ENCODE peak calls at places on chromosomes 11 and 22, in eight cellular contexts. One of them, this sample, is unnamed.
A peak's percentile ranks its signal among the peaks of the same experiment; 100 is the strongest.

GRCh38 chr11:101299210-101299609 is 169.6 kb upstream of the PGR start:
- DNase-seq in T-helper 17 cell: no peak
- DNase-seq in CD4-positive, CD25-positive, alpha-beta regulatory T cell: no peak
- DNase-seq in right cardiac atrium: no peak
- DNase-seq in activated CD8-positive, alpha-beta memory T cell treated with anti-CD3 and anti-CD28 coated beads for 1 hour: no peak
- DNase-seq in kidney epithelial cell: no peak
- DNase-seq in osteocyte: no peak
- DNase-seq in stimulated activated CD4-positive, alpha-beta T cell treated with anti-CD3 and anti-CD28 coated beads, TNF-alpha, amount 100 ng/mL, for 1 hour: no peak
- DNase-seq in this sample: no peak

GRCh38 chr22:42950281-42950680 is 64.7 kb downstream of the PACSIN2 start:
- DNase-seq in kidney epithelial cell: no peak
- DNase-seq in stimulated activated CD4-positive, alpha-beta T cell treated with anti-CD3 and anti-CD28 coated beads, TNF-alpha, amount 100 ng/mL, for 1 hour: no peak
- DNase-seq in activated CD8-positive, alpha-beta memory T cell treated with anti-CD3 and anti-CD28 coated beads for 1 hour: no peak
- DNase-seq in CD4-positive, CD25-positive, alpha-beta regulatory T cell: no peak
- DNase-seq in T-helper 17 cell: no peak
- DNase-seq in right cardiac atrium: no peak
- DNase-seq in osteocyte: no peak
- DNase-seq in this sample: no peak

GRCh38 chr11:110490886-110491285 is 61.1 kb downstream of the FDX1 start:
- DNase-seq in CD4-positive, CD25-positive, alpha-beta regulatory T cell: no peak
- DNase-seq in kidney epithelial cell: peak; percentile 7
- DNase-seq in stimulated activated CD4-positive, alpha-beta T cell treated with anti-CD3 and anti-CD28 coated beads, TNF-alpha, amount 100 ng/mL, for 1 hour: no peak
- DNase-seq in activated CD8-positive, alpha-beta memory T cell treated with anti-CD3 and anti-CD28 coated beads for 1 hour: no peak
- DNase-seq in right cardiac atrium: no peak
- DNase-seq in T-helper 17 cell: no peak
- DNase-seq in osteocyte: no peak
- DNase-seq in this sample: no peak

GRCh38 chr11:32068134-32068533 is 22.7 kb upstream of the RCN1 start:
- DNase-seq in activated CD8-positive, alpha-beta memory T cell treated with anti-CD3 and anti-CD28 coated beads for 1 hour: no peak
- DNase-seq in osteocyte: no peak
- DNase-seq in CD4-positive, CD25-positive, alpha-beta regulatory T cell: no peak
- DNase-seq in stimulated activated CD4-positive, alpha-beta T cell treated with anti-CD3 and anti-CD28 coated beads, TNF-alpha, amount 100 ng/mL, for 1 hour: no peak
- DNase-seq in right cardiac atrium: no peak
- DNase-seq in T-helper 17 cell: no peak
- DNase-seq in kidney epithelial cell: no peak
- DNase-seq in this sample: no peak

GRCh38 chr11:9972917-9973504 is 309.1 kb downstream of the SWAP70 start:
- DNase-seq in osteocyte: no peak
- DNase-seq in activated CD8-positive, alpha-beta memory T cell treated with anti-CD3 and anti-CD28 coated beads for 1 hour: no peak
- DNase-seq in kidney epithelial cell: no peak
- DNase-seq in right cardiac atrium: no peak
- DNase-seq in stimulated activated CD4-positive, alpha-beta T cell treated with anti-CD3 and anti-CD28 coated beads, TNF-alpha, amount 100 ng/mL, for 1 hour: no peak
- DNase-seq in T-helper 17 cell: no peak
- DNase-seq in CD4-positive, CD25-positive, alpha-beta regulatory T cell: no peak
- DNase-seq in this sample: no peak

GRCh38 chr11:125772834-125773505 is 5.7 kb downstream of the PATE2 start:
- DNase-seq in right cardiac atrium: no peak
- DNase-seq in stimulated activated CD4-positive, alpha-beta T cell treated with anti-CD3 and anti-CD28 coated beads, TNF-alpha, amount 100 ng/mL, for 1 hour: no peak
- DNase-seq in T-helper 17 cell: no peak
- DNase-seq in activated CD8-positive, alpha-beta memory T cell treated with anti-CD3 and anti-CD28 coated beads for 1 hour: no peak
- DNase-seq in osteocyte: no peak
- DNase-seq in kidney epithelial cell: no peak
- DNase-seq in CD4-positive, CD25-positive, alpha-beta regulatory T cell: no peak
- DNase-seq in this sample: no peak

GRCh38 chr11:100808904-100809491 is 121.9 kb downstream of the ARHGAP42 start:
- DNase-seq in CD4-positive, CD25-positive, alpha-beta regulatory T cell: no peak
- DNase-seq in activated CD8-positive, alpha-beta memory T cell treated with anti-CD3 and anti-CD28 coated beads for 1 hour: no peak
- DNase-seq in kidney epithelial cell: no peak
- DNase-seq in T-helper 17 cell: no peak
- DNase-seq in stimulated activated CD4-positive, alpha-beta T cell treated with anti-CD3 and anti-CD28 coated beads, TNF-alpha, amount 100 ng/mL, for 1 hour: no peak
- DNase-seq in right cardiac atrium: no peak
- DNase-seq in osteocyte: no peak
- DNase-seq in this sample: no peak

GRCh38 chr22:38549106-38549884 is 20.7 kb downstream of the DMC1 start:
- DNase-seq in activated CD8-positive, alpha-beta memory T cell treated with anti-CD3 and anti-CD28 coated beads for 1 hour: no peak
- DNase-seq in kidney epithelial cell: no peak
- DNase-seq in stimulated activated CD4-positive, alpha-beta T cell treated with anti-CD3 and anti-CD28 coated beads, TNF-alpha, amount 100 ng/mL, for 1 hour: no peak
- DNase-seq in right cardiac atrium: no peak
- DNase-seq in CD4-positive, CD25-positive, alpha-beta regulatory T cell: no peak
- DNase-seq in osteocyte: no peak
- DNase-seq in T-helper 17 cell: no peak
- DNase-seq in this sample: no peak

GRCh38 chr11:7165911-7166310 is 77.1 kb downstream of the RBMXL2 start:
- DNase-seq in kidney epithelial cell: no peak
- DNase-seq in T-helper 17 cell: no peak
- DNase-seq in CD4-positive, CD25-positive, alpha-beta regulatory T cell: no peak
- DNase-seq in osteocyte: no peak
- DNase-seq in activated CD8-positive, alpha-beta memory T cell treated with anti-CD3 and anti-CD28 coated beads for 1 hour: no peak
- DNase-seq in right cardiac atrium: no peak
- DNase-seq in stimulated activated CD4-positive, alpha-beta T cell treated with anti-CD3 and anti-CD28 coated beads, TNF-alpha, amount 100 ng/mL, for 1 hour: no peak
- DNase-seq in this sample: no peak

GRCh38 chr11:19683141-19683805 is 29.4 kb upstream of the NAV2 start:
- DNase-seq in kidney epithelial cell: no peak
- DNase-seq in osteocyte: no peak
- DNase-seq in CD4-positive, CD25-positive, alpha-beta regulatory T cell: no peak
- DNase-seq in activated CD8-positive, alpha-beta memory T cell treated with anti-CD3 and anti-CD28 coated beads for 1 hour: no peak
- DNase-seq in T-helper 17 cell: no peak
- DNase-seq in stimulated activated CD4-positive, alpha-beta T cell treated with anti-CD3 and anti-CD28 coated beads, TNF-alpha, amount 100 ng/mL, for 1 hour: no peak
- DNase-seq in right cardiac atrium: peak; percentile 92
- DNase-seq in this sample: peak; percentile 84

GRCh38 chr11:66332371-66333219 is 3.6 kb downstream of the RIN1 start:
- DNase-seq in stimulated activated CD4-positive, alpha-beta T cell treated with anti-CD3 and anti-CD28 coated beads, TNF-alpha, amount 100 ng/mL, for 1 hour: no peak
- DNase-seq in CD4-positive, CD25-positive, alpha-beta regulatory T cell: no peak
- DNase-seq in kidney epithelial cell: no peak
- DNase-seq in T-helper 17 cell: no peak
- DNase-seq in osteocyte: no peak
- DNase-seq in right cardiac atrium: peak; percentile 43
- DNase-seq in activated CD8-positive, alpha-beta memory T cell treated with anti-CD3 and anti-CD28 coated beads for 1 hour: no peak
- DNase-seq in this sample: peak; percentile 31

GRCh38 chr11:11025087-11025486 is 167.2 kb upstream of the ZBED5 start:
- DNase-seq in kidney epithelial cell: no peak
- DNase-seq in right cardiac atrium: no peak
- DNase-seq in stimulated activated CD4-positive, alpha-beta T cell treated with anti-CD3 and anti-CD28 coated beads, TNF-alpha, amount 100 ng/mL, for 1 hour: no peak
- DNase-seq in CD4-positive, CD25-positive, alpha-beta regulatory T cell: no peak
- DNase-seq in osteocyte: no peak
- DNase-seq in T-helper 17 cell: no peak
- DNase-seq in activated CD8-positive, alpha-beta memory T cell treated with anti-CD3 and anti-CD28 coated beads for 1 hour: no peak
- DNase-seq in this sample: no peak

GRCh38 chr11:34773826-34774225 is 142.4 kb downstream of the APIP start:
- DNase-seq in osteocyte: no peak
- DNase-seq in T-helper 17 cell: no peak
- DNase-seq in activated CD8-positive, alpha-beta memory T cell treated with anti-CD3 and anti-CD28 coated beads for 1 hour: no peak
- DNase-seq in right cardiac atrium: no peak
- DNase-seq in CD4-positive, CD25-positive, alpha-beta regulatory T cell: no peak
- DNase-seq in stimulated activated CD4-positive, alpha-beta T cell treated with anti-CD3 and anti-CD28 coated beads, TNF-alpha, amount 100 ng/mL, for 1 hour: no peak
- DNase-seq in kidney epithelial cell: no peak
- DNase-seq in this sample: no peak

GRCh38 chr11:83008581-83008923 is 63.1 kb downstream of the RAB30 start:
- DNase-seq in osteocyte: no peak
- DNase-seq in CD4-positive, CD25-positive, alpha-beta regulatory T cell: no peak
- DNase-seq in T-helper 17 cell: no peak
- DNase-seq in kidney epithelial cell: no peak
- DNase-seq in activated CD8-positive, alpha-beta memory T cell treated with anti-CD3 and anti-CD28 coated beads for 1 hour: no peak
- DNase-seq in right cardiac atrium: no peak
- DNase-seq in stimulated activated CD4-positive, alpha-beta T cell treated with anti-CD3 and anti-CD28 coated beads, TNF-alpha, amount 100 ng/mL, for 1 hour: no peak
- DNase-seq in this sample: no peak

GRCh38 chr11:2113776-2114175 is 25.4 kb downstream of the IGF2 start:
- DNase-seq in T-helper 17 cell: no peak
- DNase-seq in activated CD8-positive, alpha-beta memory T cell treated with anti-CD3 and anti-CD28 coated beads for 1 hour: no peak
- DNase-seq in right cardiac atrium: no peak
- DNase-seq in kidney epithelial cell: no peak
- DNase-seq in CD4-positive, CD25-positive, alpha-beta regulatory T cell: no peak
- DNase-seq in osteocyte: no peak
- DNase-seq in stimulated activated CD4-positive, alpha-beta T cell treated with anti-CD3 and anti-CD28 coated beads, TNF-alpha, amount 100 ng/mL, for 1 hour: no peak
- DNase-seq in this sample: peak; percentile 55

GRCh38 chr22:42653992-42654391 is 4.8 kb upstream of the CYB5R3 start:
- DNase-seq in osteocyte: no peak
- DNase-seq in T-helper 17 cell: no peak
- DNase-seq in activated CD8-positive, alpha-beta memory T cell treated with anti-CD3 and anti-CD28 coated beads for 1 hour: no peak
- DNase-seq in right cardiac atrium: no peak
- DNase-seq in stimulated activated CD4-positive, alpha-beta T cell treated with anti-CD3 and anti-CD28 coated beads, TNF-alpha, amount 100 ng/mL, for 1 hour: no peak
- DNase-seq in CD4-positive, CD25-positive, alpha-beta regulatory T cell: no peak
- DNase-seq in kidney epithelial cell: no peak
- DNase-seq in this sample: no peak

GRCh38 chr22:26822300-26822699 is 164.9 kb downstream of the MIAT start:
- DNase-seq in osteocyte: no peak
- DNase-seq in right cardiac atrium: no peak
- DNase-seq in T-helper 17 cell: no peak
- DNase-seq in activated CD8-positive, alpha-beta memory T cell treated with anti-CD3 and anti-CD28 coated beads for 1 hour: no peak
- DNase-seq in stimulated activated CD4-positive, alpha-beta T cell treated with anti-CD3 and anti-CD28 coated beads, TNF-alpha, amount 100 ng/mL, for 1 hour: no peak
- DNase-seq in CD4-positive, CD25-positive, alpha-beta regulatory T cell: no peak
- DNase-seq in kidney epithelial cell: no peak
- DNase-seq in this sample: no peak

GRCh38 chr22:42844756-42845155 is 12.3 kb downstream of the ARFGAP3 start:
- DNase-seq in kidney epithelial cell: no peak
- DNase-seq in osteocyte: no peak
- DNase-seq in stimulated activated CD4-positive, alpha-beta T cell treated with anti-CD3 and anti-CD28 coated beads, TNF-alpha, amount 100 ng/mL, for 1 hour: no peak
- DNase-seq in CD4-positive, CD25-positive, alpha-beta regulatory T cell: no peak
- DNase-seq in T-helper 17 cell: no peak
- DNase-seq in activated CD8-positive, alpha-beta memory T cell treated with anti-CD3 and anti-CD28 coated beads for 1 hour: no peak
- DNase-seq in right cardiac atrium: no peak
- DNase-seq in this sample: no peak

GRCh38 chr11:70680781-70681281 is 282.5 kb downstream of the CTTN start:
- DNase-seq in kidney epithelial cell: no peak
- DNase-seq in activated CD8-positive, alpha-beta memory T cell treated with anti-CD3 and anti-CD28 coated beads for 1 hour: no peak
- DNase-seq in stimulated activated CD4-positive, alpha-beta T cell treated with anti-CD3 and anti-CD28 coated beads, TNF-alpha, amount 100 ng/mL, for 1 hour: no peak
- DNase-seq in T-helper 17 cell: no peak
- DNase-seq in right cardiac atrium: peak; percentile 16
- DNase-seq in osteocyte: no peak
- DNase-seq in CD4-positive, CD25-positive, alpha-beta regulatory T cell: no peak
- DNase-seq in this sample: peak; percentile 57

GRCh38 chr11:16780698-16781550 is 42.5 kb downstream of the C11orf58 start:
- DNase-seq in osteocyte: no peak
- DNase-seq in stimulated activated CD4-positive, alpha-beta T cell treated with anti-CD3 and anti-CD28 coated beads, TNF-alpha, amount 100 ng/mL, for 1 hour: no peak
- DNase-seq in right cardiac atrium: no peak
- DNase-seq in CD4-positive, CD25-positive, alpha-beta regulatory T cell: no peak
- DNase-seq in T-helper 17 cell: no peak
- DNase-seq in kidney epithelial cell: no peak
- DNase-seq in activated CD8-positive, alpha-beta memory T cell treated with anti-CD3 and anti-CD28 coated beads for 1 hour: no peak
- DNase-seq in this sample: no peak

GRCh38 chr11:102157219-102157618 is 47.0 kb downstream of the YAP1 start:
- DNase-seq in CD4-positive, CD25-positive, alpha-beta regulatory T cell: no peak
- DNase-seq in right cardiac atrium: peak; percentile 87
- DNase-seq in kidney epithelial cell: no peak
- DNase-seq in T-helper 17 cell: no peak
- DNase-seq in osteocyte: no peak
- DNase-seq in stimulated activated CD4-positive, alpha-beta T cell treated with anti-CD3 and anti-CD28 coated beads, TNF-alpha, amount 100 ng/mL, for 1 hour: no peak
- DNase-seq in activated CD8-positive, alpha-beta memory T cell treated with anti-CD3 and anti-CD28 coated beads for 1 hour: no peak
- DNase-seq in this sample: no peak

GRCh38 chr11:75492181-75492820 is 33.4 kb downstream of the GDPD5 start:
- DNase-seq in right cardiac atrium: no peak
- DNase-seq in kidney epithelial cell: no peak
- DNase-seq in osteocyte: no peak
- DNase-seq in stimulated activated CD4-positive, alpha-beta T cell treated with anti-CD3 and anti-CD28 coated beads, TNF-alpha, amount 100 ng/mL, for 1 hour: peak; percentile 42
- DNase-seq in T-helper 17 cell: peak; percentile 37
- DNase-seq in CD4-positive, CD25-positive, alpha-beta regulatory T cell: peak; percentile 33
- DNase-seq in activated CD8-positive, alpha-beta memory T cell treated with anti-CD3 and anti-CD28 coated beads for 1 hour: peak; percentile 44
- DNase-seq in this sample: no peak

GRCh38 chr11:34602245-34602644 is 18.6 kb upstream of the EHF start:
- DNase-seq in T-helper 17 cell: no peak
- DNase-seq in stimulated activated CD4-positive, alpha-beta T cell treated with anti-CD3 and anti-CD28 coated beads, TNF-alpha, amount 100 ng/mL, for 1 hour: no peak
- DNase-seq in activated CD8-positive, alpha-beta memory T cell treated with anti-CD3 and anti-CD28 coated beads for 1 hour: no peak
- DNase-seq in CD4-positive, CD25-positive, alpha-beta regulatory T cell: no peak
- DNase-seq in osteocyte: no peak
- DNase-seq in kidney epithelial cell: no peak
- DNase-seq in right cardiac atrium: no peak
- DNase-seq in this sample: no peak

GRCh38 chr11:9065614-9066431 is 25.6 kb downstream of the SCUBE2 start:
- DNase-seq in CD4-positive, CD25-positive, alpha-beta regulatory T cell: no peak
- DNase-seq in kidney epithelial cell: no peak
- DNase-seq in activated CD8-positive, alpha-beta memory T cell treated with anti-CD3 and anti-CD28 coated beads for 1 hour: no peak
- DNase-seq in stimulated activated CD4-positive, alpha-beta T cell treated with anti-CD3 and anti-CD28 coated beads, TNF-alpha, amount 100 ng/mL, for 1 hour: no peak
- DNase-seq in right cardiac atrium: no peak
- DNase-seq in T-helper 17 cell: no peak
- DNase-seq in osteocyte: no peak
- DNase-seq in this sample: no peak

GRCh38 chr22:40721266-40721665 is 42.0 kb downstream of the MCHR1 start:
- DNase-seq in activated CD8-positive, alpha-beta memory T cell treated with anti-CD3 and anti-CD28 coated beads for 1 hour: no peak
- DNase-seq in osteocyte: no peak
- DNase-seq in CD4-positive, CD25-positive, alpha-beta regulatory T cell: no peak
- DNase-seq in T-helper 17 cell: no peak
- DNase-seq in right cardiac atrium: no peak
- DNase-seq in kidney epithelial cell: no peak
- DNase-seq in stimulated activated CD4-positive, alpha-beta T cell treated with anti-CD3 and anti-CD28 coated beads, TNF-alpha, amount 100 ng/mL, for 1 hour: no peak
- DNase-seq in this sample: no peak

GRCh38 chr11:17827006-17827405 is 92.4 kb downstream of the KCNC1 start:
- DNase-seq in T-helper 17 cell: no peak
- DNase-seq in stimulated activated CD4-positive, alpha-beta T cell treated with anti-CD3 and anti-CD28 coated beads, TNF-alpha, amount 100 ng/mL, for 1 hour: no peak
- DNase-seq in osteocyte: no peak
- DNase-seq in right cardiac atrium: no peak
- DNase-seq in CD4-positive, CD25-positive, alpha-beta regulatory T cell: no peak
- DNase-seq in activated CD8-positive, alpha-beta memory T cell treated with anti-CD3 and anti-CD28 coated beads for 1 hour: no peak
- DNase-seq in kidney epithelial cell: no peak
- DNase-seq in this sample: no peak

GRCh38 chr22:38974826-38975175 is 7.3 kb upstream of the APOBEC3B start:
- DNase-seq in right cardiac atrium: no peak
- DNase-seq in T-helper 17 cell: no peak
- DNase-seq in osteocyte: no peak
- DNase-seq in kidney epithelial cell: no peak
- DNase-seq in stimulated activated CD4-positive, alpha-beta T cell treated with anti-CD3 and anti-CD28 coated beads, TNF-alpha, amount 100 ng/mL, for 1 hour: no peak
- DNase-seq in activated CD8-positive, alpha-beta memory T cell treated with anti-CD3 and anti-CD28 coated beads for 1 hour: no peak
- DNase-seq in CD4-positive, CD25-positive, alpha-beta regulatory T cell: no peak
- DNase-seq in this sample: no peak

GRCh38 chr11:117657801-117658200 is 139.2 kb downstream of the DSCAML1 start:
- DNase-seq in T-helper 17 cell: no peak
- DNase-seq in kidney epithelial cell: no peak
- DNase-seq in osteocyte: no peak
- DNase-seq in CD4-positive, CD25-positive, alpha-beta regulatory T cell: no peak
- DNase-seq in stimulated activated CD4-positive, alpha-beta T cell treated with anti-CD3 and anti-CD28 coated beads, TNF-alpha, amount 100 ng/mL, for 1 hour: no peak
- DNase-seq in right cardiac atrium: no peak
- DNase-seq in activated CD8-positive, alpha-beta memory T cell treated with anti-CD3 and anti-CD28 coated beads for 1 hour: no peak
- DNase-seq in this sample: no peak

This sample was measured in Right ventricle myocardium inferior.